ENCODE peak calls at places on chromosome 21, in six cellular contexts. X is A673, P is fibroblast of lung, J is psoas muscle, F is ovary, Z is neural progenitor cell. V is an unnamed sample. For H3K4me1, the result is how much of the 10 kb centered on the place peaks cover.

GRCh38 chr21:21137986-21138385 is 139.8 kb downstream of the NCAM2 start:
- DNase-seq in X (no peak), P (peak), J (no peak), F (no peak), Z (no peak), V (no peak)

GRCh38 chr21:42431196-42431595 is 27.5 kb downstream of the UBASH3A start:
- DNase-seq in X (no peak), P (no peak), J (no peak), F (no peak), Z (no peak), V (no peak)

GRCh38 chr21:43363506-43364260 is 63.2 kb downstream of the SIK1 start:
- DNase-seq in X (no peak), P (no peak), J (no peak), F (no peak), Z (no peak), V (peak)

GRCh38 chr21:27693376-27693775 is 726.5 kb upstream of the ADAMTS5 start:
- DNase-seq in X (no peak), P (peak), J (no peak), F (no peak), Z (no peak), V (no peak)

GRCh38 chr21:20443558-20444155 is 554.6 kb upstream of the NCAM2 start:
- DNase-seq in X (peak), P (no peak), J (no peak), F (no peak), Z (peak), V (no peak)

GRCh38 chr21:43367859-43368258 is 59.1 kb downstream of the SIK1 start:
- DNase-seq in X (no peak), P (no peak), J (no peak), F (no peak), Z (no peak), V (no peak)

GRCh38 chr21:21029159-21029558 is 30.9 kb downstream of the NCAM2 start:
- DNase-seq in X (peak), P (peak), J (no peak), F (no peak), Z (no peak), V (no peak)

GRCh38 chr21:37764696-37765095 is 151.6 kb downstream of the KCNJ6 start:
- DNase-seq in X (no peak), P (no peak), J (no peak), F (no peak), Z (no peak), V (no peak)

GRCh38 chr21:43884861-43885370 is 19.9 kb downstream of the AGPAT3 start:
- DNase-seq in X (no peak), P (peak), J (peak), F (no peak), Z (no peak), V (peak)

GRCh38 chr21:34282223-34282622 is 81.6 kb upstream of the KCNE2 start:
- DNase-seq in X (no peak), P (no peak), J (no peak), F (no peak), Z (no peak), V (no peak)

GRCh38 chr21:34279883-34280282 is 83.9 kb upstream of the KCNE2 start:
- DNase-seq in X (no peak), P (no peak), J (no peak), F (no peak), Z (no peak), V (no peak)

GRCh38 chr21:34280987-34281386 is 82.8 kb upstream of the KCNE2 start:
- DNase-seq in X (no peak), P (no peak), J (peak), F (peak), Z (no peak), V (no peak)

GRCh38 chr21:34279285-34279684 is 84.5 kb upstream of the KCNE2 start:
- DNase-seq in X (no peak), P (no peak), J (no peak), F (no peak), Z (no peak), V (no peak)

DNA sequence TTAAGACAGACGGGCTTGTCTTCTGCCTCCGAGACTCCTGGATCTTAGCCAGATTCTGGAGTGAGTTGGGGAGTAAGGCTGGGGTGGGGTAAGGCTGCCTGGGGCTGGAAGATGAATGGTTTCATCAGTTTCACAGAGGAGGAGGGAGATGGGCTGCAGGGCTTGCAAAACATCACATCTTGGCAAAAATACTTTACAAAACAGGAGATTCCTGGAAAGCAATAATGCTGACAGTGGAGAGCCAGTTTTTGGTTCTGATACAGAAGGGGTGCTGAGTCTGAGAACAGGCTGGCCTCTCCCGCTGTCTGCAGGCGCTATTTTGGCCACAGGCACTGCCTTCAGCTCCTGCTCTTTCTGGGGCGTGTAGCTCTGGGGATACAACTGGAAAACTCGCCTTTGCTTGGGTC is 83.4 kb upstream of the KCNE2 start:
- DNase-seq in X (no peak), P (peak), J (peak), F (peak), Z (no peak), V (no peak)
- H3K4me3 ChIP-seq in X (no peak), P (no peak), J (no peak), F (no peak), Z (no peak), V (no peak)

DNA sequence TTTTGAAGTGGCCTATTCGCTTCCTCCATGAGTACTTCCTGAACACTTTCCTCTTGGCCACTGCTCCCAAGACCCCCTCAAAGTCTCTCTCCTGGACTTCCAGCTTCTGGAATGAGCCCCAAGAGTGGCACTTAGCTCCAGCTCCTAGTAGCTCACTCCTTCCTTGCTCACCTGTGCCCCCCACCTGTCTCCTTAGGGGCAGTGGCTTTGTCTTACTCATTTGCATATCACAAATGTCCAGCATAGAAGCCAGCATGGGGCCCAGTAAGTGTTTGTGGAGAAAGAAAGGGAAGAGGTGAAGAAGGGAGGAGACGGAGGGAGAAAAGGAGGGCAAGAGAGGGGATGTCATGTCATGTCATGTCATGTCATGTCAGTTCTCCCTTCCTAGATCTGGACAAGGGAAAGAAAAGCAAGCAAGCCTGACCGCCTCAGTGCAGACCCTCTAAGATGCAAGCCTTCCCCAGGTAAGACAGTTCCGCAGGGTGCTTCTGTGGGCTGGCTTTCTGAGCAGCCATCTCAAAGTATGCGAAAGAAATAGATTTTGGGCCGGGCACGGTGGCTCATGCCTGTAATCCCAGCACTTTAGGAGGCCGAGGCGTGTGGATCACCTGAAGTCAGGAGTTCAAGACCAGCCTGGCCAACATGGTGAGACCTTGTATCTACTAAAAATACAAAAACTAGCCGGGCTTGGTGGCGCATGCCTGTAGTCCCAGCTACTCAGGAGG is 6.9 kb upstream of the MX1 start:
- DNase-seq in X (no peak), P (no peak), J (no peak), F (no peak), Z (no peak), V (no peak)
- H3K4me1 ChIP-seq in X (under half), P (under half), J (under half), F (under half), Z (under half), V (under half)

GRCh38 chr21:35144978-35145377 is 95.9 kb upstream of the RUNX1 start:
- DNase-seq in X (no peak), P (no peak), J (no peak), F (no peak), Z (no peak), V (no peak)
- H3K4me3 ChIP-seq in X (no peak), P (no peak), J (no peak), F (no peak), Z (no peak), V (no peak)

DNA sequence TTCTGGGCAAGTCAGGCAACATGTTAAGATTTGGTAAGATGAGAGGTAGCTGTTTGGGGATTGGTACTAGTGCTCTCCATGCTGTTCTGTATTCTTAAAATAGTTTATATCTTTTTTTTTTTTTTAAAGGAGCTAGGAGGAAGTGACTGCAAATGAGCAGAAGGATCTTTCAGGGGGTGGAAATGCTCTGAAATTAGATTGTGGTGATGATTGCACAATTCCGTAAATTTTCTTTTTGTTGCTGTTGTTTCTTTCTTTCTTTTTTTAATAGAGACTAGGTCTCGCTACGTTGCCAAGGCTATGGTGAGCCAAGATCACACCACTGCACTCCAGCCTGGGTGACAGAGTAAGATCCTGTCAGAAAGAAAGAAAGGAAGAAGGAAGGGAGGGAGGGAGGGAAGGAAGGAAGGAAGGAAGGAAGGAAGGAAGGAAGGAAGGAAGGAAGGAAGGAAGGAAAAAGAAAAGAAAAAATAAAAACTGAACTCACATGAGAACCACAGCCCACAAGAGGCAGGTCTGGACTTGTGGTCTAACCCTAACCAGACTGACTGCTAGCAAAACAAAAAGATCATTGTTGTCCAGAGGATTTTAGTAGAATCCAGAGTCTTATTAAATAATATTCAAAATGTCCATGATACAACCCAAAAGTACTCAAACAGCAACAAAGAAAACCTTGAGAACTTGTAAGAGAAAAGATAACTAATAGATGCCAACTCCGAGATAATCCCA is 4.5 kb upstream of the ITGB2 start:
- DNase-seq in X (peak), P (peak), J (no peak), F (no peak), Z (no peak), V (no peak)
- H3K4me1 ChIP-seq in X (half or more), P (under half), J (under half), F (under half), Z (under half), V (under half)

DNA sequence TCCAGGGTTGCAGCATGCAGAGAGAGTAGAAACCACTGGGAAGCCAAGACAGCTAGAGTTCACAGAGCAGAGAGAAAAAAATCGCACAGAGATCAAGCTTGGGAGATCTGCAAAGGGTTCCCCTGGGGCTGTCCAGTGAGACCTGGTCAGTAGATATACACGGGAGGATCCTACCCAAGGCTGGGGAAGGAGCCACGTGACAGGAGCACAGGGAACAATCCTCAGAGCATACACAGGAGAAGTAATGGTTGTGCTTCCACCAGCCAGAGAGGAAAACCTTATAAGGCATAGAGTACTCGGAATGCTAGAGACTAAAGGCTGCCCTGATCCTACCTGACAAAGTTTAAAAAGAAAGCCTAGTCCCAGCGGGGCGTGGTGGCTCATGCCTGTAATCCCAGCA is 53.9 kb downstream of the GABPA start:
- DNase-seq in X (no peak), P (no peak), J (no peak), F (no peak), Z (no peak), V (no peak)
- H3K4me3 ChIP-seq in X (no peak), P (no peak), J (no peak), F (no peak), Z (no peak), V (no peak)

GRCh38 chr21:36703626-36704280 is 4.8 kb downstream of the SIM2 start:
- DNase-seq in X (no peak), P (no peak), J (no peak), F (no peak), Z (no peak), V (no peak)
- H3K4me1 ChIP-seq in X (under half), P (under half), J (under half), F (under half), Z (half or more), V (half or more)

GRCh38 chr21:15249285-15249993 is 184.6 kb upstream of the NRIP1 start:
- DNase-seq in X (no peak), P (peak), J (no peak), F (no peak), Z (no peak), V (no peak)
- H3K4me3 ChIP-seq in X (no peak), P (no peak), J (no peak), F (no peak), Z (no peak), V (no peak)

V was measured in left lung.